ENCODE peak calls at places on chromosome 3, in nine cellular contexts. F is NCI-H1417; W is activated T-cell treated with anti-CD3 and anti-CD28 coated beads, Interleukin-2, amount 50 U/mL, for 48 hours; M is activated CD8-positive, alpha-beta memory T cell treated with anti-CD3 and anti-CD28 coated beads for 1 hour; S is PC-3; C is right lobe of liver; V is C1 segment of cervical spinal cord; J is Calu3; P is left cardiac atrium. A is an unnamed sample.

GRCh38 chr3:77139665-77140064 is 99.8 kb downstream of the ROBO2 start:
- DNase-seq in F (no peak), W (no peak), M (no peak), S (no peak), C (no peak), V (no peak), J (no peak), P (no peak), A (no peak)

GRCh38 chr3:179801263-179801662 is 148.4 kb downstream of the USP13 start:
- DNase-seq in F (no peak), W (no peak), M (no peak), S (peak), C (no peak), V (no peak), J (no peak), P (no peak), A (no peak)

GRCh38 chr3:126845910-126846309 is 137.0 kb upstream of the PLXNA1 start:
- DNase-seq in F (no peak), W (no peak), M (no peak), S (no peak), C (no peak), V (no peak), J (no peak), P (no peak), A (no peak)

GRCh38 chr3:94862703-94863102 is 799.8 kb downstream of the NSUN3 start:
- DNase-seq in F (no peak), W (no peak), M (no peak), S (peak), C (no peak), V (no peak), J (peak), P (no peak), A (no peak)

GRCh38 chr3:31300802-31301443 is 231.8 kb upstream of the STT3B start:
- DNase-seq in F (no peak), W (no peak), M (no peak), S (peak), C (no peak), V (no peak), J (no peak), P (no peak), A (no peak)

GRCh38 chr3:47567149-47567548 is 11.5 kb downstream of the CSPG5 start:
- DNase-seq in F (no peak), W (no peak), M (no peak), S (no peak), C (no peak), V (no peak), J (no peak), P (no peak), A (no peak)

GRCh38 chr3:149621218-149622005 is 36.4 kb downstream of the WWTR1 start:
- DNase-seq in F (no peak), W (no peak), M (no peak), S (peak), C (no peak), V (no peak), J (peak), P (no peak), A (no peak)

GRCh38 chr3:117586161-117586560 is 876.6 kb downstream of the TUSC7 start:
- DNase-seq in F (peak), W (no peak), M (no peak), S (no peak), C (no peak), V (no peak), J (no peak), P (no peak), A (no peak)

GRCh38 chr3:53030864-53031445 is 14.9 kb downstream of the SFMBT1 start:
- DNase-seq in F (no peak), W (peak), M (peak), S (no peak), C (no peak), V (no peak), J (peak), P (no peak), A (peak)

GRCh38 chr3:44418549-44418948 is 58.9 kb downstream of the ZNF445 start:
- DNase-seq in F (no peak), W (no peak), M (no peak), S (peak), C (no peak), V (no peak), J (no peak), P (no peak), A (peak)

GRCh38 chr3:139389552-139390368 is at the start of gene COPB2:
- DNase-seq in F (peak), W (peak), M (peak), S (peak), C (peak), V (peak), J (peak), P (peak), A (peak)

GRCh38 chr3:169710619-169711018 is 47.1 kb upstream of the MECOM start:
- DNase-seq in F (no peak), W (no peak), M (no peak), S (peak), C (no peak), V (no peak), J (no peak), P (no peak), A (no peak)

GRCh38 chr3:184472723-184473419 is 88.7 kb upstream of the EPHB3 start:
- DNase-seq in F (no peak), W (no peak), M (no peak), S (no peak), C (no peak), V (no peak), J (no peak), P (peak), A (no peak)

GRCh38 chr3:39558775-39559306 is 91.4 kb downstream of the MOBP start:
- DNase-seq in F (no peak), W (no peak), M (no peak), S (no peak), C (no peak), V (no peak), J (no peak), P (no peak), A (no peak)

GRCh38 chr3:8443829-8444791 is 57.5 kb upstream of the LMCD1 start:
- DNase-seq in F (peak), W (no peak), M (no peak), S (peak), C (peak), V (peak), J (peak), P (peak), A (peak)

GRCh38 chr3:28971156-28971555 is 309.7 kb upstream of the RBMS3 start:
- DNase-seq in F (no peak), W (no peak), M (no peak), S (no peak), C (no peak), V (no peak), J (no peak), P (no peak), A (no peak)

GRCh38 chr3:15982667-15983145 is 184.9 kb upstream of the ANKRD28 start:
- DNase-seq in F (no peak), W (no peak), M (no peak), S (peak), C (no peak), V (peak), J (no peak), P (no peak), A (no peak)

GRCh38 chr3:53219897-53220483 is 35.8 kb downstream of the TKT start:
- DNase-seq in F (peak), W (peak), M (peak), S (peak), C (peak), V (peak), J (peak), P (peak), A (peak)

A was measured in H1.